ENCODE peak calls at places on chromosomes 7 and 10, in nine cellular contexts. One of them, this sample, is unnamed.

GRCh38 chr7:26850193-26850651 is 14.2 kb downstream of the SKAP2 start:
- DNase-seq in stimulated activated CD8-positive, alpha-beta memory T cell treated with anti-CD3 and anti-CD28 coated beads, Interleukin-15, amount 100 ng/mL, for 4 hours: no peak
- DNase-seq in activated naive CD8-positive, alpha-beta T cell treated with anti-CD3 and anti-CD28 coated beads, Interleukin-2, amount 50 U/mL, for 16 hours: no peak
- DNase-seq in heart right ventricle: no peak
- DNase-seq in DMS79: no peak
- DNase-seq in effector CD4-positive, alpha-beta T cell: no peak
- DNase-seq in fibroblast of lung: no peak
- DNase-seq in NCI-H1436: no peak
- DNase-seq in GM20000: no peak
- DNase-seq in this sample: peak

GRCh38 chr10:78455873-78456272 is 422.2 kb downstream of the RPS24 start:
- DNase-seq in stimulated activated CD8-positive, alpha-beta memory T cell treated with anti-CD3 and anti-CD28 coated beads, Interleukin-15, amount 100 ng/mL, for 4 hours: no peak
- DNase-seq in activated naive CD8-positive, alpha-beta T cell treated with anti-CD3 and anti-CD28 coated beads, Interleukin-2, amount 50 U/mL, for 16 hours: no peak
- DNase-seq in heart right ventricle: no peak
- DNase-seq in DMS79: no peak
- DNase-seq in effector CD4-positive, alpha-beta T cell: no peak
- DNase-seq in fibroblast of lung: no peak
- DNase-seq in NCI-H1436: no peak
- DNase-seq in GM20000: no peak
- DNase-seq in this sample: no peak

GRCh38 chr10:96507044-96507443 is 6.7 kb downstream of the TLL2 start:
- DNase-seq in stimulated activated CD8-positive, alpha-beta memory T cell treated with anti-CD3 and anti-CD28 coated beads, Interleukin-15, amount 100 ng/mL, for 4 hours: no peak
- DNase-seq in activated naive CD8-positive, alpha-beta T cell treated with anti-CD3 and anti-CD28 coated beads, Interleukin-2, amount 50 U/mL, for 16 hours: no peak
- DNase-seq in heart right ventricle: no peak
- DNase-seq in DMS79: no peak
- DNase-seq in effector CD4-positive, alpha-beta T cell: no peak
- DNase-seq in fibroblast of lung: no peak
- DNase-seq in NCI-H1436: no peak
- DNase-seq in GM20000: no peak
- DNase-seq in this sample: no peak

GRCh38 chr10:22969704-22970103 is 41.9 kb downstream of the ARMC3 start:
- DNase-seq in stimulated activated CD8-positive, alpha-beta memory T cell treated with anti-CD3 and anti-CD28 coated beads, Interleukin-15, amount 100 ng/mL, for 4 hours: no peak
- DNase-seq in activated naive CD8-positive, alpha-beta T cell treated with anti-CD3 and anti-CD28 coated beads, Interleukin-2, amount 50 U/mL, for 16 hours: no peak
- DNase-seq in heart right ventricle: no peak
- DNase-seq in DMS79: no peak
- DNase-seq in effector CD4-positive, alpha-beta T cell: no peak
- DNase-seq in fibroblast of lung: no peak
- DNase-seq in NCI-H1436: no peak
- DNase-seq in GM20000: no peak
- DNase-seq in this sample: no peak

GRCh38 chr7:131540491-131541162 is 15.8 kb downstream of the PODXL start:
- DNase-seq in stimulated activated CD8-positive, alpha-beta memory T cell treated with anti-CD3 and anti-CD28 coated beads, Interleukin-15, amount 100 ng/mL, for 4 hours: no peak
- DNase-seq in activated naive CD8-positive, alpha-beta T cell treated with anti-CD3 and anti-CD28 coated beads, Interleukin-2, amount 50 U/mL, for 16 hours: no peak
- DNase-seq in heart right ventricle: no peak
- DNase-seq in DMS79: no peak
- DNase-seq in effector CD4-positive, alpha-beta T cell: no peak
- DNase-seq in fibroblast of lung: no peak
- DNase-seq in NCI-H1436: no peak
- DNase-seq in GM20000: no peak
- DNase-seq in this sample: peak

GRCh38 chr7:18583305-18583704 is 87.8 kb downstream of the HDAC9 start:
- DNase-seq in stimulated activated CD8-positive, alpha-beta memory T cell treated with anti-CD3 and anti-CD28 coated beads, Interleukin-15, amount 100 ng/mL, for 4 hours: no peak
- DNase-seq in activated naive CD8-positive, alpha-beta T cell treated with anti-CD3 and anti-CD28 coated beads, Interleukin-2, amount 50 U/mL, for 16 hours: no peak
- DNase-seq in heart right ventricle: no peak
- DNase-seq in DMS79: no peak
- DNase-seq in effector CD4-positive, alpha-beta T cell: no peak
- DNase-seq in fibroblast of lung: peak
- DNase-seq in NCI-H1436: no peak
- DNase-seq in GM20000: no peak
- DNase-seq in this sample: peak

GRCh38 chr7:127629268-127629854 is 11.4 kb upstream of the PAX4 start:
- DNase-seq in stimulated activated CD8-positive, alpha-beta memory T cell treated with anti-CD3 and anti-CD28 coated beads, Interleukin-15, amount 100 ng/mL, for 4 hours: no peak
- DNase-seq in activated naive CD8-positive, alpha-beta T cell treated with anti-CD3 and anti-CD28 coated beads, Interleukin-2, amount 50 U/mL, for 16 hours: no peak
- DNase-seq in heart right ventricle: no peak
- DNase-seq in DMS79: peak
- DNase-seq in effector CD4-positive, alpha-beta T cell: no peak
- DNase-seq in fibroblast of lung: no peak
- DNase-seq in NCI-H1436: peak
- DNase-seq in GM20000: no peak
- DNase-seq in this sample: peak

GRCh38 chr10:82396886-82397285 is 521.9 kb downstream of the NRG3 start:
- DNase-seq in stimulated activated CD8-positive, alpha-beta memory T cell treated with anti-CD3 and anti-CD28 coated beads, Interleukin-15, amount 100 ng/mL, for 4 hours: no peak
- DNase-seq in activated naive CD8-positive, alpha-beta T cell treated with anti-CD3 and anti-CD28 coated beads, Interleukin-2, amount 50 U/mL, for 16 hours: no peak
- DNase-seq in heart right ventricle: no peak
- DNase-seq in DMS79: no peak
- DNase-seq in effector CD4-positive, alpha-beta T cell: no peak
- DNase-seq in fibroblast of lung: no peak
- DNase-seq in NCI-H1436: no peak
- DNase-seq in GM20000: no peak
- DNase-seq in this sample: peak

GRCh38 chr7:141133646-141134045 is 59.8 kb downstream of the TMEM178B start:
- DNase-seq in stimulated activated CD8-positive, alpha-beta memory T cell treated with anti-CD3 and anti-CD28 coated beads, Interleukin-15, amount 100 ng/mL, for 4 hours: no peak
- DNase-seq in activated naive CD8-positive, alpha-beta T cell treated with anti-CD3 and anti-CD28 coated beads, Interleukin-2, amount 50 U/mL, for 16 hours: no peak
- DNase-seq in heart right ventricle: no peak
- DNase-seq in DMS79: no peak
- DNase-seq in effector CD4-positive, alpha-beta T cell: no peak
- DNase-seq in fibroblast of lung: no peak
- DNase-seq in NCI-H1436: no peak
- DNase-seq in GM20000: no peak
- DNase-seq in this sample: no peak

GRCh38 chr10:10438335-10439123 is 579.1 kb upstream of the CELF2 start:
- DNase-seq in stimulated activated CD8-positive, alpha-beta memory T cell treated with anti-CD3 and anti-CD28 coated beads, Interleukin-15, amount 100 ng/mL, for 4 hours: no peak
- DNase-seq in activated naive CD8-positive, alpha-beta T cell treated with anti-CD3 and anti-CD28 coated beads, Interleukin-2, amount 50 U/mL, for 16 hours: no peak
- DNase-seq in heart right ventricle: no peak
- DNase-seq in DMS79: no peak
- DNase-seq in effector CD4-positive, alpha-beta T cell: no peak
- DNase-seq in fibroblast of lung: no peak
- DNase-seq in NCI-H1436: no peak
- DNase-seq in GM20000: no peak
- DNase-seq in this sample: no peak

GRCh38 chr7:3592438-3593134 is 291.5 kb downstream of the SDK1 start:
- DNase-seq in stimulated activated CD8-positive, alpha-beta memory T cell treated with anti-CD3 and anti-CD28 coated beads, Interleukin-15, amount 100 ng/mL, for 4 hours: no peak
- DNase-seq in activated naive CD8-positive, alpha-beta T cell treated with anti-CD3 and anti-CD28 coated beads, Interleukin-2, amount 50 U/mL, for 16 hours: no peak
- DNase-seq in heart right ventricle: no peak
- DNase-seq in DMS79: no peak
- DNase-seq in effector CD4-positive, alpha-beta T cell: no peak
- DNase-seq in fibroblast of lung: no peak
- DNase-seq in NCI-H1436: no peak
- DNase-seq in GM20000: no peak
- DNase-seq in this sample: no peak

GRCh38 chr10:88831709-88832108 is 19.9 kb downstream of the ANKRD22 start:
- DNase-seq in stimulated activated CD8-positive, alpha-beta memory T cell treated with anti-CD3 and anti-CD28 coated beads, Interleukin-15, amount 100 ng/mL, for 4 hours: no peak
- DNase-seq in activated naive CD8-positive, alpha-beta T cell treated with anti-CD3 and anti-CD28 coated beads, Interleukin-2, amount 50 U/mL, for 16 hours: no peak
- DNase-seq in heart right ventricle: no peak
- DNase-seq in DMS79: no peak
- DNase-seq in effector CD4-positive, alpha-beta T cell: peak
- DNase-seq in fibroblast of lung: no peak
- DNase-seq in NCI-H1436: peak
- DNase-seq in GM20000: no peak
- DNase-seq in this sample: peak

GRCh38 chr10:124149143-124149542 is 55.7 kb upstream of the CHST15 start:
- DNase-seq in stimulated activated CD8-positive, alpha-beta memory T cell treated with anti-CD3 and anti-CD28 coated beads, Interleukin-15, amount 100 ng/mL, for 4 hours: no peak
- DNase-seq in activated naive CD8-positive, alpha-beta T cell treated with anti-CD3 and anti-CD28 coated beads, Interleukin-2, amount 50 U/mL, for 16 hours: no peak
- DNase-seq in heart right ventricle: no peak
- DNase-seq in DMS79: no peak
- DNase-seq in effector CD4-positive, alpha-beta T cell: no peak
- DNase-seq in fibroblast of lung: no peak
- DNase-seq in NCI-H1436: peak
- DNase-seq in GM20000: no peak
- DNase-seq in this sample: no peak

GRCh38 chr7:138785587-138786437 is 12.0 kb upstream of the TMEM213 start:
- DNase-seq in stimulated activated CD8-positive, alpha-beta memory T cell treated with anti-CD3 and anti-CD28 coated beads, Interleukin-15, amount 100 ng/mL, for 4 hours: no peak
- DNase-seq in activated naive CD8-positive, alpha-beta T cell treated with anti-CD3 and anti-CD28 coated beads, Interleukin-2, amount 50 U/mL, for 16 hours: no peak
- DNase-seq in heart right ventricle: no peak
- DNase-seq in DMS79: no peak
- DNase-seq in effector CD4-positive, alpha-beta T cell: no peak
- DNase-seq in fibroblast of lung: peak
- DNase-seq in NCI-H1436: no peak
- DNase-seq in GM20000: no peak
- DNase-seq in this sample: peak

GRCh38 chr10:131909014-131909808 is 8.4 kb downstream of the PPP2R2D start:
- DNase-seq in stimulated activated CD8-positive, alpha-beta memory T cell treated with anti-CD3 and anti-CD28 coated beads, Interleukin-15, amount 100 ng/mL, for 4 hours: no peak
- DNase-seq in activated naive CD8-positive, alpha-beta T cell treated with anti-CD3 and anti-CD28 coated beads, Interleukin-2, amount 50 U/mL, for 16 hours: no peak
- DNase-seq in heart right ventricle: no peak
- DNase-seq in DMS79: no peak
- DNase-seq in effector CD4-positive, alpha-beta T cell: no peak
- DNase-seq in fibroblast of lung: no peak
- DNase-seq in NCI-H1436: no peak
- DNase-seq in GM20000: no peak
- DNase-seq in this sample: no peak

GRCh38 chr10:86658751-86659150 is 4.4 kb downstream of the OPN4 start:
- DNase-seq in stimulated activated CD8-positive, alpha-beta memory T cell treated with anti-CD3 and anti-CD28 coated beads, Interleukin-15, amount 100 ng/mL, for 4 hours: no peak
- DNase-seq in activated naive CD8-positive, alpha-beta T cell treated with anti-CD3 and anti-CD28 coated beads, Interleukin-2, amount 50 U/mL, for 16 hours: no peak
- DNase-seq in heart right ventricle: no peak
- DNase-seq in DMS79: no peak
- DNase-seq in effector CD4-positive, alpha-beta T cell: no peak
- DNase-seq in fibroblast of lung: no peak
- DNase-seq in NCI-H1436: no peak
- DNase-seq in GM20000: no peak
- DNase-seq in this sample: no peak

GRCh38 chr7:76332073-76332472 is 26.7 kb downstream of the YWHAG start:
- DNase-seq in stimulated activated CD8-positive, alpha-beta memory T cell treated with anti-CD3 and anti-CD28 coated beads, Interleukin-15, amount 100 ng/mL, for 4 hours: no peak
- DNase-seq in activated naive CD8-positive, alpha-beta T cell treated with anti-CD3 and anti-CD28 coated beads, Interleukin-2, amount 50 U/mL, for 16 hours: no peak
- DNase-seq in heart right ventricle: no peak
- DNase-seq in DMS79: no peak
- DNase-seq in effector CD4-positive, alpha-beta T cell: no peak
- DNase-seq in fibroblast of lung: no peak
- DNase-seq in NCI-H1436: no peak
- DNase-seq in GM20000: no peak
- DNase-seq in this sample: no peak